ENCODE peak calls at places on chromosomes 16 and 17, in eight cellular contexts. One of them, this sample, is unnamed.

GRCh38 chr16:82195917-82196494 is 26.0 kb upstream of the MPHOSPH6 start:
- DNase-seq in activated CD4-positive, alpha-beta T cell treated with anti-CD3 and anti-CD28 coated beads, Interleukin-2, amount 10 ng/mL, durations not matched to agents 7 days and 5 days: no peak
- DNase-seq in right lobe of liver: no peak
- DNase-seq in heart right ventricle: no peak
- DNase-seq in spleen: no peak
- DNase-seq in RWPE1: no peak
- DNase-seq in activated naive CD8-positive, alpha-beta T cell treated with anti-CD3 and anti-CD28 coated beads for 36 hours: no peak
- DNase-seq in psoas muscle: no peak
- DNase-seq in this sample: no peak

GRCh38 chr17:29760279-29760721 is 137.6 kb upstream of the CORO6 start:
- DNase-seq in activated naive CD8-positive, alpha-beta T cell treated with anti-CD3 and anti-CD28 coated beads for 36 hours: peak; percentile 67
- DNase-seq in spleen: no peak
- DNase-seq in right lobe of liver: no peak
- DNase-seq in psoas muscle: no peak
- DNase-seq in heart right ventricle: no peak
- DNase-seq in activated CD4-positive, alpha-beta T cell treated with anti-CD3 and anti-CD28 coated beads, Interleukin-2, amount 10 ng/mL, durations not matched to agents 7 days and 5 days: peak; percentile 79
- DNase-seq in RWPE1: peak; percentile 7
- DNase-seq in this sample: peak; percentile 29

GRCh38 chr17:49110504-49110903 is 22.1 kb upstream of the B4GALNT2 start:
- DNase-seq in activated CD4-positive, alpha-beta T cell treated with anti-CD3 and anti-CD28 coated beads, Interleukin-2, amount 10 ng/mL, durations not matched to agents 7 days and 5 days: no peak
- DNase-seq in psoas muscle: no peak
- DNase-seq in right lobe of liver: no peak
- DNase-seq in activated naive CD8-positive, alpha-beta T cell treated with anti-CD3 and anti-CD28 coated beads for 36 hours: no peak
- DNase-seq in spleen: no peak
- DNase-seq in RWPE1: peak; percentile 45
- DNase-seq in heart right ventricle: no peak
- DNase-seq in this sample: no peak

GRCh38 chr16:83272201-83272600 is 535.6 kb upstream of the HSBP1 start:
- DNase-seq in spleen: no peak
- DNase-seq in activated CD4-positive, alpha-beta T cell treated with anti-CD3 and anti-CD28 coated beads, Interleukin-2, amount 10 ng/mL, durations not matched to agents 7 days and 5 days: no peak
- DNase-seq in heart right ventricle: no peak
- DNase-seq in RWPE1: no peak
- DNase-seq in right lobe of liver: no peak
- DNase-seq in activated naive CD8-positive, alpha-beta T cell treated with anti-CD3 and anti-CD28 coated beads for 36 hours: no peak
- DNase-seq in psoas muscle: no peak
- DNase-seq in this sample: no peak

GRCh38 chr17:28345420-28346198 is 10.0 kb downstream of the TNFAIP1 start:
- DNase-seq in psoas muscle: no peak
- DNase-seq in RWPE1: no peak
- DNase-seq in right lobe of liver: peak; percentile 70
- DNase-seq in activated CD4-positive, alpha-beta T cell treated with anti-CD3 and anti-CD28 coated beads, Interleukin-2, amount 10 ng/mL, durations not matched to agents 7 days and 5 days: no peak
- DNase-seq in spleen: no peak
- DNase-seq in activated naive CD8-positive, alpha-beta T cell treated with anti-CD3 and anti-CD28 coated beads for 36 hours: no peak
- DNase-seq in heart right ventricle: peak; percentile 57
- DNase-seq in this sample: no peak

GRCh38 chr16:85259115-85259830 is 147.0 kb upstream of the CIBAR2 start:
- DNase-seq in spleen: no peak
- DNase-seq in psoas muscle: no peak
- DNase-seq in RWPE1: no peak
- DNase-seq in right lobe of liver: no peak
- DNase-seq in activated naive CD8-positive, alpha-beta T cell treated with anti-CD3 and anti-CD28 coated beads for 36 hours: no peak
- DNase-seq in activated CD4-positive, alpha-beta T cell treated with anti-CD3 and anti-CD28 coated beads, Interleukin-2, amount 10 ng/mL, durations not matched to agents 7 days and 5 days: no peak
- DNase-seq in heart right ventricle: no peak
- DNase-seq in this sample: no peak

GRCh38 chr17:50379733-50380132 is 6.7 kb downstream of the EME1 start:
- DNase-seq in spleen: no peak
- DNase-seq in activated naive CD8-positive, alpha-beta T cell treated with anti-CD3 and anti-CD28 coated beads for 36 hours: no peak
- DNase-seq in psoas muscle: no peak
- DNase-seq in right lobe of liver: no peak
- DNase-seq in heart right ventricle: no peak
- DNase-seq in activated CD4-positive, alpha-beta T cell treated with anti-CD3 and anti-CD28 coated beads, Interleukin-2, amount 10 ng/mL, durations not matched to agents 7 days and 5 days: no peak
- DNase-seq in RWPE1: no peak
- DNase-seq in this sample: no peak

GRCh38 chr16:66483689-66484452 is 56.8 kb downstream of the BEAN1 start:
- DNase-seq in heart right ventricle: peak; percentile 83
- DNase-seq in right lobe of liver: peak; percentile 83
- DNase-seq in activated naive CD8-positive, alpha-beta T cell treated with anti-CD3 and anti-CD28 coated beads for 36 hours: peak; percentile 76
- DNase-seq in RWPE1: peak; percentile 78
- DNase-seq in activated CD4-positive, alpha-beta T cell treated with anti-CD3 and anti-CD28 coated beads, Interleukin-2, amount 10 ng/mL, durations not matched to agents 7 days and 5 days: peak; percentile 78
- DNase-seq in psoas muscle: peak; percentile 87
- DNase-seq in spleen: peak; percentile 96
- DNase-seq in this sample: peak; percentile 74

GRCh38 chr16:30082545-30083090 is 6.8 kb downstream of the PPP4C start:
- DNase-seq in right lobe of liver: no peak
- DNase-seq in heart right ventricle: no peak
- DNase-seq in psoas muscle: no peak
- DNase-seq in RWPE1: no peak
- DNase-seq in spleen: no peak
- DNase-seq in activated CD4-positive, alpha-beta T cell treated with anti-CD3 and anti-CD28 coated beads, Interleukin-2, amount 10 ng/mL, durations not matched to agents 7 days and 5 days: no peak
- DNase-seq in activated naive CD8-positive, alpha-beta T cell treated with anti-CD3 and anti-CD28 coated beads for 36 hours: no peak
- DNase-seq in this sample: no peak

GRCh38 chr17:43359469-43360105 is 39.2 kb upstream of the ARL4D start:
- DNase-seq in psoas muscle: no peak
- DNase-seq in activated naive CD8-positive, alpha-beta T cell treated with anti-CD3 and anti-CD28 coated beads for 36 hours: no peak
- DNase-seq in spleen: no peak
- DNase-seq in RWPE1: no peak
- DNase-seq in heart right ventricle: no peak
- DNase-seq in right lobe of liver: no peak
- DNase-seq in activated CD4-positive, alpha-beta T cell treated with anti-CD3 and anti-CD28 coated beads, Interleukin-2, amount 10 ng/mL, durations not matched to agents 7 days and 5 days: no peak
- DNase-seq in this sample: no peak

GRCh38 chr16:27377666-27378485 is 24.1 kb upstream of the IL21R start:
- DNase-seq in psoas muscle: no peak
- DNase-seq in RWPE1: no peak
- DNase-seq in spleen: peak; percentile 33
- DNase-seq in right lobe of liver: no peak
- DNase-seq in heart right ventricle: no peak
- DNase-seq in activated CD4-positive, alpha-beta T cell treated with anti-CD3 and anti-CD28 coated beads, Interleukin-2, amount 10 ng/mL, durations not matched to agents 7 days and 5 days: peak; percentile 57
- DNase-seq in activated naive CD8-positive, alpha-beta T cell treated with anti-CD3 and anti-CD28 coated beads for 36 hours: no peak
- DNase-seq in this sample: no peak

GRCh38 chr17:70041061-70041460 is 34.0 kb upstream of the KCNJ16 start:
- DNase-seq in activated CD4-positive, alpha-beta T cell treated with anti-CD3 and anti-CD28 coated beads, Interleukin-2, amount 10 ng/mL, durations not matched to agents 7 days and 5 days: no peak
- DNase-seq in activated naive CD8-positive, alpha-beta T cell treated with anti-CD3 and anti-CD28 coated beads for 36 hours: no peak
- DNase-seq in RWPE1: no peak
- DNase-seq in right lobe of liver: no peak
- DNase-seq in spleen: no peak
- DNase-seq in heart right ventricle: no peak
- DNase-seq in psoas muscle: no peak
- DNase-seq in this sample: no peak

GRCh38 chr17:49230636-49231562 is at the start of gene PHOSPHO1:
- DNase-seq in activated naive CD8-positive, alpha-beta T cell treated with anti-CD3 and anti-CD28 coated beads for 36 hours: peak; percentile 90
- DNase-seq in heart right ventricle: peak; percentile 88
- DNase-seq in RWPE1: peak; percentile 84
- DNase-seq in spleen: peak; percentile 98
- DNase-seq in activated CD4-positive, alpha-beta T cell treated with anti-CD3 and anti-CD28 coated beads, Interleukin-2, amount 10 ng/mL, durations not matched to agents 7 days and 5 days: peak; percentile 88
- DNase-seq in right lobe of liver: peak; percentile 85
- DNase-seq in psoas muscle: peak; percentile 91
- DNase-seq in this sample: peak; percentile 90

GRCh38 chr17:68455756-68456528 is 1.4 kb downstream of the WIPI1 start:
- DNase-seq in right lobe of liver: no peak
- DNase-seq in RWPE1: peak; percentile 59
- DNase-seq in spleen: no peak
- DNase-seq in activated CD4-positive, alpha-beta T cell treated with anti-CD3 and anti-CD28 coated beads, Interleukin-2, amount 10 ng/mL, durations not matched to agents 7 days and 5 days: no peak
- DNase-seq in psoas muscle: no peak
- DNase-seq in activated naive CD8-positive, alpha-beta T cell treated with anti-CD3 and anti-CD28 coated beads for 36 hours: no peak
- DNase-seq in heart right ventricle: peak; percentile 37
- DNase-seq in this sample: no peak

GRCh38 chr17:1714488-1714979 is 4.4 kb upstream of the TLCD2 start:
- DNase-seq in activated CD4-positive, alpha-beta T cell treated with anti-CD3 and anti-CD28 coated beads, Interleukin-2, amount 10 ng/mL, durations not matched to agents 7 days and 5 days: peak; percentile 24
- DNase-seq in activated naive CD8-positive, alpha-beta T cell treated with anti-CD3 and anti-CD28 coated beads for 36 hours: peak; percentile 31
- DNase-seq in psoas muscle: peak; percentile 99
- DNase-seq in spleen: peak; percentile 94
- DNase-seq in heart right ventricle: peak; percentile 100
- DNase-seq in RWPE1: peak; percentile 95
- DNase-seq in right lobe of liver: peak; percentile 97
- DNase-seq in this sample: peak; percentile 97

GRCh38 chr17:246226-246625 is 64.8 kb upstream of the DOC2B start:
- DNase-seq in RWPE1: no peak
- DNase-seq in right lobe of liver: peak; percentile 27
- DNase-seq in activated naive CD8-positive, alpha-beta T cell treated with anti-CD3 and anti-CD28 coated beads for 36 hours: no peak
- DNase-seq in spleen: no peak
- DNase-seq in activated CD4-positive, alpha-beta T cell treated with anti-CD3 and anti-CD28 coated beads, Interleukin-2, amount 10 ng/mL, durations not matched to agents 7 days and 5 days: no peak
- DNase-seq in heart right ventricle: no peak
- DNase-seq in psoas muscle: peak; percentile 19
- DNase-seq in this sample: peak; percentile 43

GRCh38 chr17:66938656-66939055 is 25.9 kb upstream of the CACNG4 start:
- DNase-seq in activated naive CD8-positive, alpha-beta T cell treated with anti-CD3 and anti-CD28 coated beads for 36 hours: no peak
- DNase-seq in right lobe of liver: no peak
- DNase-seq in RWPE1: no peak
- DNase-seq in spleen: peak; percentile 30
- DNase-seq in activated CD4-positive, alpha-beta T cell treated with anti-CD3 and anti-CD28 coated beads, Interleukin-2, amount 10 ng/mL, durations not matched to agents 7 days and 5 days: no peak
- DNase-seq in psoas muscle: no peak
- DNase-seq in heart right ventricle: no peak
- DNase-seq in this sample: no peak

GRCh38 chr17:7475764-7476422 is 3.5 kb downstream of the ZBTB4 start:
- DNase-seq in right lobe of liver: no peak
- DNase-seq in psoas muscle: peak; percentile 81
- DNase-seq in activated naive CD8-positive, alpha-beta T cell treated with anti-CD3 and anti-CD28 coated beads for 36 hours: no peak
- DNase-seq in heart right ventricle: peak; percentile 71
- DNase-seq in activated CD4-positive, alpha-beta T cell treated with anti-CD3 and anti-CD28 coated beads, Interleukin-2, amount 10 ng/mL, durations not matched to agents 7 days and 5 days: no peak
- DNase-seq in spleen: peak; percentile 74
- DNase-seq in RWPE1: peak; percentile 41
- DNase-seq in this sample: peak; percentile 38

GRCh38 chr17:4365628-4366311 is 705 bp downstream of the UBE2G1 start:
- DNase-seq in activated naive CD8-positive, alpha-beta T cell treated with anti-CD3 and anti-CD28 coated beads for 36 hours: no peak
- DNase-seq in heart right ventricle: peak; percentile 32
- DNase-seq in right lobe of liver: peak; percentile 69
- DNase-seq in spleen: peak; percentile 92
- DNase-seq in RWPE1: no peak
- DNase-seq in activated CD4-positive, alpha-beta T cell treated with anti-CD3 and anti-CD28 coated beads, Interleukin-2, amount 10 ng/mL, durations not matched to agents 7 days and 5 days: peak; percentile 39
- DNase-seq in psoas muscle: peak; percentile 74
- DNase-seq in this sample: peak; percentile 72

GRCh38 chr16:790086-790485 is 1.7 kb downstream of the CHTF18 start:
- DNase-seq in RWPE1: no peak
- DNase-seq in right lobe of liver: no peak
- DNase-seq in heart right ventricle: no peak
- DNase-seq in psoas muscle: no peak
- DNase-seq in activated CD4-positive, alpha-beta T cell treated with anti-CD3 and anti-CD28 coated beads, Interleukin-2, amount 10 ng/mL, durations not matched to agents 7 days and 5 days: no peak
- DNase-seq in activated naive CD8-positive, alpha-beta T cell treated with anti-CD3 and anti-CD28 coated beads for 36 hours: no peak
- DNase-seq in spleen: no peak
- DNase-seq in this sample: no peak

GRCh38 chr17:16878547-16879100 is 93.3 kb downstream of the TNFRSF13B start:
- DNase-seq in right lobe of liver: no peak
- DNase-seq in activated naive CD8-positive, alpha-beta T cell treated with anti-CD3 and anti-CD28 coated beads for 36 hours: no peak
- DNase-seq in activated CD4-positive, alpha-beta T cell treated with anti-CD3 and anti-CD28 coated beads, Interleukin-2, amount 10 ng/mL, durations not matched to agents 7 days and 5 days: no peak
- DNase-seq in psoas muscle: no peak
- DNase-seq in RWPE1: no peak
- DNase-seq in spleen: peak; percentile 18
- DNase-seq in heart right ventricle: no peak
- DNase-seq in this sample: no peak

GRCh38 chr17:75065562-75066151 is 18.6 kb downstream of the KCTD2 start:
- DNase-seq in RWPE1: no peak
- DNase-seq in activated CD4-positive, alpha-beta T cell treated with anti-CD3 and anti-CD28 coated beads, Interleukin-2, amount 10 ng/mL, durations not matched to agents 7 days and 5 days: no peak
- DNase-seq in right lobe of liver: no peak
- DNase-seq in activated naive CD8-positive, alpha-beta T cell treated with anti-CD3 and anti-CD28 coated beads for 36 hours: peak; percentile 28
- DNase-seq in heart right ventricle: no peak
- DNase-seq in psoas muscle: no peak
- DNase-seq in spleen: peak; percentile 31
- DNase-seq in this sample: no peak

GRCh38 chr16:405548-406506 is 4.1 kb downstream of the DECR2 start:
- DNase-seq in activated naive CD8-positive, alpha-beta T cell treated with anti-CD3 and anti-CD28 coated beads for 36 hours: no peak
- DNase-seq in RWPE1: no peak
- DNase-seq in spleen: no peak
- DNase-seq in activated CD4-positive, alpha-beta T cell treated with anti-CD3 and anti-CD28 coated beads, Interleukin-2, amount 10 ng/mL, durations not matched to agents 7 days and 5 days: no peak
- DNase-seq in psoas muscle: no peak
- DNase-seq in right lobe of liver: peak; percentile 82
- DNase-seq in heart right ventricle: no peak
- DNase-seq in this sample: no peak

GRCh38 chr17:57481901-57482300 is 225.6 kb downstream of the MSI2 start:
- DNase-seq in activated naive CD8-positive, alpha-beta T cell treated with anti-CD3 and anti-CD28 coated beads for 36 hours: no peak
- DNase-seq in psoas muscle: no peak
- DNase-seq in RWPE1: no peak
- DNase-seq in right lobe of liver: no peak
- DNase-seq in activated CD4-positive, alpha-beta T cell treated with anti-CD3 and anti-CD28 coated beads, Interleukin-2, amount 10 ng/mL, durations not matched to agents 7 days and 5 days: no peak
- DNase-seq in heart right ventricle: no peak
- DNase-seq in spleen: no peak
- DNase-seq in this sample: no peak

GRCh38 chr16:76487411-76488064 is 210.3 kb downstream of the CNTNAP4 start:
- DNase-seq in activated CD4-positive, alpha-beta T cell treated with anti-CD3 and anti-CD28 coated beads, Interleukin-2, amount 10 ng/mL, durations not matched to agents 7 days and 5 days: no peak
- DNase-seq in spleen: no peak
- DNase-seq in right lobe of liver: no peak
- DNase-seq in psoas muscle: no peak
- DNase-seq in heart right ventricle: no peak
- DNase-seq in RWPE1: no peak
- DNase-seq in activated naive CD8-positive, alpha-beta T cell treated with anti-CD3 and anti-CD28 coated beads for 36 hours: no peak
- DNase-seq in this sample: no peak

GRCh38 chr16:71840052-71840451 is 5.7 kb upstream of the ATXN1L start:
- DNase-seq in spleen: no peak
- DNase-seq in heart right ventricle: no peak
- DNase-seq in right lobe of liver: no peak
- DNase-seq in RWPE1: no peak
- DNase-seq in activated CD4-positive, alpha-beta T cell treated with anti-CD3 and anti-CD28 coated beads, Interleukin-2, amount 10 ng/mL, durations not matched to agents 7 days and 5 days: no peak
- DNase-seq in activated naive CD8-positive, alpha-beta T cell treated with anti-CD3 and anti-CD28 coated beads for 36 hours: no peak
- DNase-seq in psoas muscle: no peak
- DNase-seq in this sample: no peak

GRCh38 chr16:5918553-5919127 is 821.0 kb upstream of the EEF2KMT start:
- DNase-seq in psoas muscle: no peak
- DNase-seq in RWPE1: no peak
- DNase-seq in activated CD4-positive, alpha-beta T cell treated with anti-CD3 and anti-CD28 coated beads, Interleukin-2, amount 10 ng/mL, durations not matched to agents 7 days and 5 days: no peak
- DNase-seq in spleen: no peak
- DNase-seq in right lobe of liver: no peak
- DNase-seq in heart right ventricle: no peak
- DNase-seq in activated naive CD8-positive, alpha-beta T cell treated with anti-CD3 and anti-CD28 coated beads for 36 hours: no peak
- DNase-seq in this sample: no peak

GRCh38 chr16:88534731-88535141 is 35.5 kb upstream of the ZC3H18 start:
- DNase-seq in psoas muscle: peak; percentile 83
- DNase-seq in activated naive CD8-positive, alpha-beta T cell treated with anti-CD3 and anti-CD28 coated beads for 36 hours: peak; percentile 42
- DNase-seq in activated CD4-positive, alpha-beta T cell treated with anti-CD3 and anti-CD28 coated beads, Interleukin-2, amount 10 ng/mL, durations not matched to agents 7 days and 5 days: peak; percentile 28
- DNase-seq in right lobe of liver: no peak
- DNase-seq in spleen: peak; percentile 90
- DNase-seq in heart right ventricle: no peak
- DNase-seq in RWPE1: peak; percentile 41
- DNase-seq in this sample: peak; percentile 78

GRCh38 chr17:70168044-70168978 is 1.0 kb upstream of the KCNJ2 start:
- DNase-seq in heart right ventricle: peak; percentile 80
- DNase-seq in spleen: peak; percentile 88
- DNase-seq in activated naive CD8-positive, alpha-beta T cell treated with anti-CD3 and anti-CD28 coated beads for 36 hours: peak; percentile 9
- DNase-seq in activated CD4-positive, alpha-beta T cell treated with anti-CD3 and anti-CD28 coated beads, Interleukin-2, amount 10 ng/mL, durations not matched to agents 7 days and 5 days: peak; percentile 24
- DNase-seq in right lobe of liver: no peak
- DNase-seq in RWPE1: no peak
- DNase-seq in psoas muscle: peak; percentile 70
- DNase-seq in this sample: peak; percentile 79

GRCh38 chr17:36602030-36602737 is 801 bp downstream of the MRM1 start:
- DNase-seq in activated naive CD8-positive, alpha-beta T cell treated with anti-CD3 and anti-CD28 coated beads for 36 hours: peak; percentile 11
- DNase-seq in heart right ventricle: no peak
- DNase-seq in RWPE1: no peak
- DNase-seq in activated CD4-positive, alpha-beta T cell treated with anti-CD3 and anti-CD28 coated beads, Interleukin-2, amount 10 ng/mL, durations not matched to agents 7 days and 5 days: peak; percentile 18
- DNase-seq in spleen: peak; percentile 80
- DNase-seq in right lobe of liver: no peak
- DNase-seq in psoas muscle: peak; percentile 50
- DNase-seq in this sample: peak; percentile 59